ENCODE peak calls at places on chromosomes 13 and 19, in four cellular contexts. T is AG04450, M is psoas muscle, B is foreskin fibroblast. P is an unnamed sample.

GRCh38 chr13:45238945-45239795 is 38.3 kb upstream of the KCTD4 start:
- DNase-seq in M (no peak), B (peak), T (no peak), P (peak)

GRCh38 chr19:40165362-40165937 is 25.8 kb upstream of the MAP3K10 start:
- DNase-seq in B (peak), M (peak), T (no peak), P (peak)

GRCh38 chr13:50320297-50320862 is 305.1 kb downstream of the KCNRG start:
- DNase-seq in T (peak), B (peak), M (no peak), P (peak)

GRCh38 chr13:100428966-100429365 is 159.6 kb downstream of the GGACT start:
- DNase-seq in T (no peak), M (no peak), B (peak), P (peak)

GRCh38 chr13:110410000-110410399 is 102.9 kb downstream of the COL4A2 start:
- DNase-seq in B (no peak), T (no peak), M (no peak), P (no peak)

GRCh38 chr19:18208098-18208951 is 4.5 kb upstream of the RAB3A start:
- DNase-seq in T (peak), B (peak), M (peak), P (peak)

GRCh38 chr19:5273782-5274181 is 66.8 kb downstream of the PTPRS start:
- DNase-seq in T (no peak), M (no peak), B (no peak), P (no peak)

GRCh38 chr19:10583021-10583776 is 3.9 kb downstream of the AP1M2 start:
- DNase-seq in B (no peak), M (no peak), T (no peak), P (no peak)

GRCh38 chr19:39154626-39155100 is 29.1 kb downstream of the PAK4 start:
- DNase-seq in M (no peak), T (no peak), B (no peak), P (no peak)

GRCh38 chr19:4952945-4953344 is 16.0 kb upstream of the KDM4B start:
- DNase-seq in B (no peak), M (no peak), T (no peak), P (no peak)

GRCh38 chr19:50205681-50206138 is 2.3 kb downstream of the MYH14 start:
- DNase-seq in B (no peak), T (no peak), M (no peak), P (no peak)

GRCh38 chr19:50204811-50205675 is 1.6 kb downstream of the MYH14 start:
- DNase-seq in M (peak), B (no peak), T (no peak), P (no peak)

GRCh38 chr19:50202962-50203280 is 501 bp upstream of the MYH14 start:
- DNase-seq in B (no peak), T (no peak), M (no peak), P (no peak)

GRCh38 chr19:50203281-50204080 is at the start of gene MYH14:
- DNase-seq in B (peak), M (peak), T (no peak), P (peak)

DNA sequence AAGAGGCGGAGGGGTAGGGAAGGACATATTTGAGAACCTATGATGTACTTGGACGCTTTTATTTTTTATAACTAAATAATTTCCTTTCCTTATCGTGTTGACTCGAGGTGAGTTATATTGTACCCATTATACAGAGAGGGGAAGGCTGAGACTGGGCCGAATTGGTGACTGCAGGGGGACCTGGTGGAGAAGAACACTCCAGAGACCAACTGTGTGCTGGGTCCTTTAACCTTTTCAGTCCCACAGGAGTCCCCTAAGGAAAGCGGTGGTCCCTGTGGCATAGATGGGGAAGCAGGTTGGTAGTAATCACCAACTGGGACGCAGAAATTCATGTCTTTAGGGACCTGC is 633 bp downstream of the MYH14 start:
- DNase-seq in T (no peak), B (no peak), M (no peak), P (no peak)
- H3K4me3 ChIP-seq in T (no peak), B (no peak), M (peak), P (no peak)

GRCh38 chr19:41521860-41522555 is 54.0 kb upstream of the CEACAM21 start:
- DNase-seq in M (no peak), B (peak), T (no peak), P (no peak)
- H3K4me3 ChIP-seq in M (peak), B (no peak), T (no peak), P (no peak)

GRCh38 chr19:57239982-57240310 is 486 bp upstream of the ZNF805 start:
- DNase-seq in M (no peak), B (no peak), T (no peak), P (peak)
- H3K4me3 ChIP-seq in M (peak), B (peak), T (peak), P (peak)

DNA sequence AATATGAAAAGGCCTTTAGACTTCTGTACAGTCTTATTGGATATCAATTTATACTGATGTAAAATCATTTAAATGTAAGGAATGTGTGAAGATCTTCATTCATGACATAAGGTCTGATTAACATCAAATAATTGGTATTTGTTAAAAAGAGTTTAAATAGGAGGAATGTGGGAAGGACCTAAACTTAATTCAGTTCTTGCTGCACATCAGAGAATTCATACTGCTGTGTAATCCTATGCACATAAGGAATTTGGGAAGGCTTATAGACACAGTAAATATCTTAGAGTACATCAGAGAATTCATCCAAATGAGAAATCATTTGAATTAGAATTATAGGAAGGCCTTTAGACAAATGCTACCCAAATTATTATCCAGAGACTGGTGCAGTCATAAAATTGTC is 21.7 kb downstream of the ZNF283 start:
- DNase-seq in T (no peak), M (no peak), B (no peak), P (no peak)
- H3K4me3 ChIP-seq in T (no peak), M (no peak), B (no peak), P (no peak)

DNA sequence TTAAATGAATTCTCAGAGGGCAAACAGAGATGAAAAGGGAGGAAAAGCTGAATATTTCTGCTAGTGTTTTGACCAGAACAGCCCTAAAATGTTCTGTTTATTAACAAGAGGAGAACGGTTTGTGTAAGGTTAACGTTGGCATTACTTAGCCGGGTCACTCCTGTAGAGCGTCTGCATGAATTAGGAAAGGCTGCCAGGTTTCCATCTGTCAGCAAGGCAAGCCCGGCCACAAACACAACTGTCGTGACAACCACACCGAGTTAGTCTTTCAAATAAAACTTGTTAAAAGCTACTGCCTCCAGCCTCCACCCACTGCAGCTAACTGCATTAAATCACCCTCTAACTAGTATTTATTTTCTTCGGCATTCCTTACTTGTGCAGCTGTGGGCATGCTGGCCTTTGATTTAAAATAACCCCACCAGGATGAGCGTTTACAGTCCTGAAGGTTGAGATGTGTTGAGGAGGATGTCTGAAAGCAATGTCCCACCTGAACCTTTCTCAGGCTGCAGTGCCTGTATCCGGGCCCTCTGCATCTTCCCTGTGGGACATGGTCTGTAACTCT is 527.9 kb downstream of the FGF9 start:
- DNase-seq in T (no peak), M (no peak), B (no peak), P (no peak)
- H3K4me3 ChIP-seq in T (no peak), M (no peak), B (no peak), P (no peak)

DNA sequence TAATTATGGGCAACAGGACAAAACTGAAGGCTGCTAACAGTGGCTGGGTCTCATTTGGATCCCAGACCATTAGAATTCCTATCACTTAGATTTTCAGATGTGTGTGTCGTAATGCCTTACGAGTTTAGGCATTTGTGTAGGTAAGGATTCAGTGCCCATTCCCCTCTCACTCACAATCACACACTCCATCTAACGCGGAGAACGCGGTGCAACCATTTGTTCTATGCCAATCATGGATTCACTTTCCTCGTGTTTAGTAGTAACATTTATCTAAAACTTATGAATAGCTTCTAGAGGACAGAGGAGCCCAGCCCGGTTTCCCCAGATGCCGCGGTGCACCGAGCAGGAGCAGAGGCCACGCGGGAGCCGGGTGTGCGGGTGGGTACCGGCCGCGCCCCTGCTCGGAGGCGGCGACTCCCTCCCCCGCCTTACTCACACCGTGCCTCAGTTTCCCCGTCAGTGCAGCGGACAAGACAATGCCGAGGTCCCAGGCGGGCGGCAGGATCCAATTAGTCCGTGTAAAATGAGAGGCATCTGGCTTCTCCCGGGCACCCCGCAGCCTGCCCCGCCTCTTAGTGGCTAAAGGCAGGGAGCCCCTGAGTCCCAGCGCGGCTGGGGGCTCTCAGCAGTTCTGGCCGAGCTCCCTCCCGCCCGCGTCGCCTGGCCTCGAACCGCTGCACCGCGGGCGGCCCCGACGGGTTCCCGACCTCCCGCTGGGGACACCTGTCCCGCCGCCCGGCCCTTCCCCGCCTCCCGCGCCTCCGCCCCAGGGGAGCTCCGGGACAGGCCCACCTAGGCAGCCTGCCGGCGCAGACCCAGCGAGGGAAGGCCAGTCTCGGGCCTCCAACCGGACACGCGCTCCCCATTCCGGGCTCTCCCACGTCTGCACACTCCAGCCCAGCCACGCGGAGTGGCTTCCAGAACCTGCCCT is 5.9 kb upstream of the C1QTNF9B start:
- DNase-seq in M (no peak), B (no peak), T (no peak), P (no peak)
- H3K4me3 ChIP-seq in M (peak), B (peak), T (no peak), P (peak)